ENCODE peak calls at places on chromosomes 12 and 14, in ten cellular contexts. One of them, this sample, is unnamed.

GRCh38 chr12:40446385-40446784 is 221.6 kb downstream of the LRRK2 start:
- DNase-seq in astrocyte: no peak
- DNase-seq in heart left ventricle: no peak
- DNase-seq in AG04450: no peak
- DNase-seq in kidney epithelial cell: no peak
- DNase-seq in astrocyte of the spinal cord: peak
- DNase-seq in CD8-positive, alpha-beta T cell: no peak
- DNase-seq in A549: peak
- DNase-seq in Caco-2: peak
- DNase-seq in kidney: no peak
- DNase-seq in this sample: peak

GRCh38 chr12:105920161-105920684 is 218.5 kb downstream of the NUAK1 start:
- DNase-seq in Caco-2: no peak
- DNase-seq in astrocyte: peak
- DNase-seq in heart left ventricle: peak
- DNase-seq in astrocyte of the spinal cord: peak
- DNase-seq in kidney epithelial cell: no peak
- DNase-seq in A549: no peak
- DNase-seq in AG04450: no peak
- DNase-seq in kidney: no peak
- DNase-seq in CD8-positive, alpha-beta T cell: no peak
- DNase-seq in this sample: peak

GRCh38 chr14:104561661-104562495 is 17.7 kb upstream of the C14orf180 start:
- DNase-seq in heart left ventricle: no peak
- DNase-seq in Caco-2: no peak
- DNase-seq in CD8-positive, alpha-beta T cell: no peak
- DNase-seq in kidney epithelial cell: no peak
- DNase-seq in astrocyte: no peak
- DNase-seq in A549: no peak
- DNase-seq in kidney: peak
- DNase-seq in astrocyte of the spinal cord: no peak
- DNase-seq in AG04450: no peak
- DNase-seq in this sample: no peak

GRCh38 chr12:119299130-119299529 is 35.4 kb upstream of the CCDC60 start:
- DNase-seq in astrocyte: no peak
- DNase-seq in astrocyte of the spinal cord: no peak
- DNase-seq in AG04450: no peak
- DNase-seq in Caco-2: no peak
- DNase-seq in kidney: no peak
- DNase-seq in heart left ventricle: no peak
- DNase-seq in CD8-positive, alpha-beta T cell: no peak
- DNase-seq in A549: no peak
- DNase-seq in kidney epithelial cell: no peak
- DNase-seq in this sample: no peak

GRCh38 chr14:26427059-26427458 is 170.8 kb downstream of the NOVA1 start:
- DNase-seq in AG04450: no peak
- DNase-seq in kidney epithelial cell: no peak
- DNase-seq in astrocyte of the spinal cord: peak
- DNase-seq in kidney: no peak
- DNase-seq in astrocyte: peak
- DNase-seq in heart left ventricle: no peak
- DNase-seq in A549: no peak
- DNase-seq in CD8-positive, alpha-beta T cell: no peak
- DNase-seq in Caco-2: no peak
- DNase-seq in this sample: peak

GRCh38 chr12:53325539-53326061 is 4.2 kb upstream of the AAAS start:
- DNase-seq in heart left ventricle: no peak
- DNase-seq in kidney epithelial cell: no peak
- DNase-seq in kidney: peak
- DNase-seq in AG04450: no peak
- DNase-seq in astrocyte of the spinal cord: no peak
- DNase-seq in CD8-positive, alpha-beta T cell: peak
- DNase-seq in Caco-2: no peak
- DNase-seq in A549: peak
- DNase-seq in astrocyte: no peak
- DNase-seq in this sample: no peak

GRCh38 chr14:55588259-55588699 is 8.3 kb downstream of the KTN1 start:
- DNase-seq in AG04450: no peak
- DNase-seq in CD8-positive, alpha-beta T cell: no peak
- DNase-seq in kidney: no peak
- DNase-seq in astrocyte of the spinal cord: peak
- DNase-seq in heart left ventricle: no peak
- DNase-seq in kidney epithelial cell: no peak
- DNase-seq in astrocyte: peak
- DNase-seq in Caco-2: no peak
- DNase-seq in A549: no peak
- DNase-seq in this sample: peak

GRCh38 chr12:115897718-115898117 is 379.8 kb downstream of the MED13L start:
- DNase-seq in astrocyte: peak
- DNase-seq in heart left ventricle: no peak
- DNase-seq in A549: no peak
- DNase-seq in kidney: no peak
- DNase-seq in CD8-positive, alpha-beta T cell: no peak
- DNase-seq in kidney epithelial cell: no peak
- DNase-seq in AG04450: no peak
- DNase-seq in astrocyte of the spinal cord: peak
- DNase-seq in Caco-2: no peak
- DNase-seq in this sample: no peak

GRCh38 chr12:57591567-57592325 is 754 bp downstream of the PIP4K2C start:
- DNase-seq in heart left ventricle: no peak
- DNase-seq in A549: peak
- DNase-seq in astrocyte of the spinal cord: no peak
- DNase-seq in AG04450: no peak
- DNase-seq in astrocyte: peak
- DNase-seq in kidney epithelial cell: no peak
- DNase-seq in kidney: peak
- DNase-seq in CD8-positive, alpha-beta T cell: no peak
- DNase-seq in Caco-2: peak
- DNase-seq in this sample: peak

GRCh38 chr14:64232095-64232830 is 61.9 kb downstream of the ESR2 start:
- DNase-seq in CD8-positive, alpha-beta T cell: no peak
- DNase-seq in Caco-2: no peak
- DNase-seq in astrocyte: peak
- DNase-seq in kidney epithelial cell: peak
- DNase-seq in A549: no peak
- DNase-seq in kidney: no peak
- DNase-seq in heart left ventricle: no peak
- DNase-seq in astrocyte of the spinal cord: peak
- DNase-seq in AG04450: peak
- DNase-seq in this sample: peak

GRCh38 chr14:64235652-64236640 is 58.2 kb downstream of the ESR2 start:
- DNase-seq in A549: no peak
- DNase-seq in astrocyte of the spinal cord: no peak
- DNase-seq in heart left ventricle: no peak
- DNase-seq in astrocyte: peak
- DNase-seq in CD8-positive, alpha-beta T cell: no peak
- DNase-seq in kidney: no peak
- DNase-seq in kidney epithelial cell: no peak
- DNase-seq in Caco-2: no peak
- DNase-seq in AG04450: no peak
- DNase-seq in this sample: no peak

GRCh38 chr14:64233791-64234190 is 60.4 kb downstream of the ESR2 start:
- DNase-seq in CD8-positive, alpha-beta T cell: no peak
- DNase-seq in AG04450: no peak
- DNase-seq in astrocyte: no peak
- DNase-seq in A549: no peak
- DNase-seq in heart left ventricle: no peak
- DNase-seq in kidney epithelial cell: no peak
- DNase-seq in astrocyte of the spinal cord: no peak
- DNase-seq in Caco-2: no peak
- DNase-seq in kidney: no peak
- DNase-seq in this sample: no peak

GRCh38 chr14:64234877-64235651 is 59.1 kb downstream of the ESR2 start:
- DNase-seq in CD8-positive, alpha-beta T cell: no peak
- DNase-seq in A549: no peak
- DNase-seq in kidney epithelial cell: peak
- DNase-seq in AG04450: no peak
- DNase-seq in astrocyte: peak
- DNase-seq in astrocyte of the spinal cord: peak
- DNase-seq in kidney: peak
- DNase-seq in Caco-2: no peak
- DNase-seq in heart left ventricle: no peak
- DNase-seq in this sample: peak

GRCh38 chr14:64232944-64233343 is 61.2 kb downstream of the ESR2 start:
- DNase-seq in AG04450: no peak
- DNase-seq in CD8-positive, alpha-beta T cell: no peak
- DNase-seq in Caco-2: no peak
- DNase-seq in A549: no peak
- DNase-seq in kidney epithelial cell: no peak
- DNase-seq in kidney: no peak
- DNase-seq in heart left ventricle: no peak
- DNase-seq in astrocyte: no peak
- DNase-seq in astrocyte of the spinal cord: no peak
- DNase-seq in this sample: no peak
- H3K4me3 ChIP-seq in AG04450: no peak
- H3K4me3 ChIP-seq in CD8-positive, alpha-beta T cell: no peak
- H3K4me3 ChIP-seq in Caco-2: no peak
- H3K4me3 ChIP-seq in A549: no peak
- H3K4me3 ChIP-seq in kidney epithelial cell: no peak
- H3K4me3 ChIP-seq in kidney: no peak
- H3K4me3 ChIP-seq in heart left ventricle: no peak
- H3K4me3 ChIP-seq in astrocyte: no peak
- H3K4me3 ChIP-seq in astrocyte of the spinal cord: no peak
- H3K4me3 ChIP-seq in this sample: no peak

GRCh38 chr14:90273532-90273931 is 17.2 kb downstream of the PSMC1 start:
- DNase-seq in heart left ventricle: no peak
- DNase-seq in AG04450: no peak
- DNase-seq in astrocyte of the spinal cord: no peak
- DNase-seq in astrocyte: no peak
- DNase-seq in kidney: no peak
- DNase-seq in kidney epithelial cell: no peak
- DNase-seq in A549: no peak
- DNase-seq in Caco-2: no peak
- DNase-seq in CD8-positive, alpha-beta T cell: no peak
- DNase-seq in this sample: peak

GRCh38 chr14:90274808-90275454 is 18.6 kb downstream of the PSMC1 start:
- DNase-seq in kidney: no peak
- DNase-seq in astrocyte: peak
- DNase-seq in CD8-positive, alpha-beta T cell: no peak
- DNase-seq in astrocyte of the spinal cord: peak
- DNase-seq in AG04450: no peak
- DNase-seq in A549: no peak
- DNase-seq in Caco-2: no peak
- DNase-seq in heart left ventricle: no peak
- DNase-seq in kidney epithelial cell: peak
- DNase-seq in this sample: peak

GRCh38 chr14:90275455-90275814 is 19.1 kb downstream of the PSMC1 start:
- DNase-seq in heart left ventricle: no peak
- DNase-seq in kidney epithelial cell: no peak
- DNase-seq in kidney: no peak
- DNase-seq in AG04450: no peak
- DNase-seq in A549: no peak
- DNase-seq in astrocyte of the spinal cord: no peak
- DNase-seq in astrocyte: no peak
- DNase-seq in CD8-positive, alpha-beta T cell: no peak
- DNase-seq in Caco-2: no peak
- DNase-seq in this sample: no peak

GRCh38 chr14:90272523-90272922 is 16.2 kb downstream of the PSMC1 start:
- DNase-seq in kidney: no peak
- DNase-seq in CD8-positive, alpha-beta T cell: no peak
- DNase-seq in AG04450: no peak
- DNase-seq in heart left ventricle: no peak
- DNase-seq in kidney epithelial cell: no peak
- DNase-seq in Caco-2: no peak
- DNase-seq in astrocyte: no peak
- DNase-seq in A549: no peak
- DNase-seq in astrocyte of the spinal cord: no peak
- DNase-seq in this sample: no peak

GRCh38 chr14:90274019-90274418 is 17.7 kb downstream of the PSMC1 start:
- DNase-seq in astrocyte: no peak
- DNase-seq in kidney: no peak
- DNase-seq in CD8-positive, alpha-beta T cell: no peak
- DNase-seq in Caco-2: no peak
- DNase-seq in heart left ventricle: no peak
- DNase-seq in AG04450: no peak
- DNase-seq in astrocyte of the spinal cord: no peak
- DNase-seq in A549: peak
- DNase-seq in kidney epithelial cell: no peak
- DNase-seq in this sample: no peak
- TF ChIP-seq CTCF in astrocyte: no peak
- TF ChIP-seq CTCF in kidney: no peak
- TF ChIP-seq CTCF in CD8-positive, alpha-beta T cell: no peak
- TF ChIP-seq CTCF in Caco-2: no peak
- TF ChIP-seq CTCF in heart left ventricle: no peak
- TF ChIP-seq CTCF in AG04450: no peak
- TF ChIP-seq CTCF in astrocyte of the spinal cord: peak
- TF ChIP-seq CTCF in A549: no peak
- TF ChIP-seq CTCF in kidney epithelial cell: no peak
- TF ChIP-seq CTCF in this sample: no peak

GRCh38 chr12:96698965-96699364 is 208.1 kb upstream of the NEDD1 start:
- DNase-seq in kidney: no peak
- DNase-seq in astrocyte of the spinal cord: no peak
- DNase-seq in astrocyte: no peak
- DNase-seq in AG04450: no peak
- DNase-seq in CD8-positive, alpha-beta T cell: no peak
- DNase-seq in heart left ventricle: no peak
- DNase-seq in kidney epithelial cell: no peak
- DNase-seq in Caco-2: peak
- DNase-seq in A549: no peak
- DNase-seq in this sample: no peak
- H3K4me3 ChIP-seq in kidney: no peak
- H3K4me3 ChIP-seq in astrocyte of the spinal cord: no peak
- H3K4me3 ChIP-seq in astrocyte: no peak
- H3K4me3 ChIP-seq in AG04450: no peak
- H3K4me3 ChIP-seq in CD8-positive, alpha-beta T cell: no peak
- H3K4me3 ChIP-seq in heart left ventricle: no peak
- H3K4me3 ChIP-seq in kidney epithelial cell: no peak
- H3K4me3 ChIP-seq in Caco-2: no peak
- H3K4me3 ChIP-seq in A549: peak
- H3K4me3 ChIP-seq in this sample: no peak

GRCh38 chr12:49962861-49963765 is 1.4 kb downstream of the AQP5 start:
- DNase-seq in A549: peak
- DNase-seq in AG04450: no peak
- DNase-seq in CD8-positive, alpha-beta T cell: no peak
- DNase-seq in kidney: peak
- DNase-seq in astrocyte of the spinal cord: no peak
- DNase-seq in kidney epithelial cell: peak
- DNase-seq in Caco-2: no peak
- DNase-seq in astrocyte: no peak
- DNase-seq in heart left ventricle: peak
- DNase-seq in this sample: no peak

GRCh38 chr12:49959570-49960473 is 1.9 kb upstream of the AQP5 start:
- DNase-seq in CD8-positive, alpha-beta T cell: no peak
- DNase-seq in kidney: peak
- DNase-seq in astrocyte of the spinal cord: peak
- DNase-seq in A549: peak
- DNase-seq in kidney epithelial cell: peak
- DNase-seq in astrocyte: peak
- DNase-seq in heart left ventricle: no peak
- DNase-seq in AG04450: no peak
- DNase-seq in Caco-2: no peak
- DNase-seq in this sample: peak

GRCh38 chr12:49961111-49961922 is at the start of gene AQP5:
- DNase-seq in AG04450: no peak
- DNase-seq in A549: no peak
- DNase-seq in kidney: peak
- DNase-seq in kidney epithelial cell: no peak
- DNase-seq in heart left ventricle: no peak
- DNase-seq in astrocyte: no peak
- DNase-seq in astrocyte of the spinal cord: no peak
- DNase-seq in CD8-positive, alpha-beta T cell: no peak
- DNase-seq in Caco-2: no peak
- DNase-seq in this sample: no peak

GRCh38 chr12:49961993-49962764 is 507 bp downstream of the AQP5 start:
- DNase-seq in AG04450: no peak
- DNase-seq in kidney: peak
- DNase-seq in kidney epithelial cell: no peak
- DNase-seq in A549: no peak
- DNase-seq in astrocyte: no peak
- DNase-seq in heart left ventricle: no peak
- DNase-seq in CD8-positive, alpha-beta T cell: no peak
- DNase-seq in Caco-2: no peak
- DNase-seq in astrocyte of the spinal cord: no peak
- DNase-seq in this sample: no peak

GRCh38 chr12:49960474-49961110 is 1.1 kb upstream of the AQP5 start:
- DNase-seq in heart left ventricle: no peak
- DNase-seq in astrocyte of the spinal cord: no peak
- DNase-seq in A549: no peak
- DNase-seq in kidney epithelial cell: no peak
- DNase-seq in AG04450: no peak
- DNase-seq in CD8-positive, alpha-beta T cell: no peak
- DNase-seq in Caco-2: no peak
- DNase-seq in kidney: no peak
- DNase-seq in astrocyte: no peak
- DNase-seq in this sample: no peak
- TF ChIP-seq CTCF in heart left ventricle: no peak
- TF ChIP-seq CTCF in astrocyte of the spinal cord: no peak
- TF ChIP-seq CTCF in A549: no peak
- TF ChIP-seq CTCF in kidney epithelial cell: no peak
- TF ChIP-seq CTCF in AG04450: no peak
- TF ChIP-seq CTCF in CD8-positive, alpha-beta T cell: no peak
- TF ChIP-seq CTCF in Caco-2: no peak
- TF ChIP-seq CTCF in kidney: no peak
- TF ChIP-seq CTCF in astrocyte: no peak
- TF ChIP-seq CTCF in this sample: no peak